ENCODE peak calls at places on chromosomes 11 and 22, in four cellular contexts. D, H, R and W are unnamed samples.

GRCh38 chr11:4448995-4449394 is at the start of gene OR52K2:
- DNase-seq in R (no peak), H (no peak), D (no peak), W (no peak)

GRCh38 chr11:2700415-2701211 is 819 bp upstream of the KCNQ1OT1 start:
- DNase-seq in R (peak), D (peak), H (peak), W (no peak)

GRCh38 chr11:2891291-2891690 is 5.7 kb upstream of the CDKN1C start:
- DNase-seq in H (peak), D (no peak), R (no peak), W (no peak)

GRCh38 chr11:27464155-27464759 is 8.3 kb downstream of the LGR4 start:
- DNase-seq in D (no peak), R (no peak), H (no peak), W (no peak)

GRCh38 chr11:33557201-33557600 is 143.4 kb downstream of the C11orf91 start:
- DNase-seq in H (no peak), D (no peak), R (no peak), W (no peak)

GRCh38 chr11:110818032-110818687 is 105.9 kb upstream of the ARHGAP20 start:
- DNase-seq in D (no peak), R (no peak), H (no peak), W (no peak)

GRCh38 chr22:36659762-36660509 is 43.6 kb downstream of the CACNG2 start:
- DNase-seq in R (no peak), D (no peak), H (peak), W (peak)

GRCh38 chr11:77203901-77204755 is 76.1 kb downstream of the MYO7A start:
- DNase-seq in R (no peak), H (no peak), D (no peak), W (no peak)

GRCh38 chr11:12989428-12990242 is 19.5 kb upstream of the RASSF10 start:
- DNase-seq in H (no peak), D (no peak), R (no peak), W (no peak)

GRCh38 chr11:70124321-70125061 is 46.4 kb downstream of the ANO1 start:
- DNase-seq in R (no peak), H (no peak), D (no peak), W (no peak)

GRCh38 chr11:66600219-66600923 is 7.4 kb downstream of the CCS start:
- DNase-seq in R (no peak), H (no peak), D (no peak), W (no peak)

DNA sequence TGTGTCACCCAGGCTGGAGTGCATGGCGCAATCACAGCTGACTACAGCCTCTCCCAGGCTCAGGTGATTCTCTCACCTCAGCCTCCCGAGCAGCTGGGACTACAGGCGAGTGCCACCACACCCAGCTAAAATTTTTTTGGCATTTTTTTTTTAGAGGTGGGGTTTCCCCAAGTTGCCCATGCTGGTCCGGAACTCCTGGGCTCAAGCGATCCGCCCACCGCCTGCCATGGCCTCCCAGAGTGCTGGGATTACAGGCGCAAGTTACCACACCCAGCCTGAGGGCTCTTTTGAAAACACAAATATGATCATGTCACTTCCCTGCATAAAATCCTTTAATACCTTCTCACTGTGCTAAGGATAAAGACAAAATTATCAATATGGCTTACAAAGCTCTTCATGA is 88.1 kb downstream of the MAML2 start:
- DNase-seq in H (no peak), R (no peak), D (no peak), W (no peak)
- H3K27ac ChIP-seq in H (no peak), R (no peak), D (peak), W (no peak)

DNA sequence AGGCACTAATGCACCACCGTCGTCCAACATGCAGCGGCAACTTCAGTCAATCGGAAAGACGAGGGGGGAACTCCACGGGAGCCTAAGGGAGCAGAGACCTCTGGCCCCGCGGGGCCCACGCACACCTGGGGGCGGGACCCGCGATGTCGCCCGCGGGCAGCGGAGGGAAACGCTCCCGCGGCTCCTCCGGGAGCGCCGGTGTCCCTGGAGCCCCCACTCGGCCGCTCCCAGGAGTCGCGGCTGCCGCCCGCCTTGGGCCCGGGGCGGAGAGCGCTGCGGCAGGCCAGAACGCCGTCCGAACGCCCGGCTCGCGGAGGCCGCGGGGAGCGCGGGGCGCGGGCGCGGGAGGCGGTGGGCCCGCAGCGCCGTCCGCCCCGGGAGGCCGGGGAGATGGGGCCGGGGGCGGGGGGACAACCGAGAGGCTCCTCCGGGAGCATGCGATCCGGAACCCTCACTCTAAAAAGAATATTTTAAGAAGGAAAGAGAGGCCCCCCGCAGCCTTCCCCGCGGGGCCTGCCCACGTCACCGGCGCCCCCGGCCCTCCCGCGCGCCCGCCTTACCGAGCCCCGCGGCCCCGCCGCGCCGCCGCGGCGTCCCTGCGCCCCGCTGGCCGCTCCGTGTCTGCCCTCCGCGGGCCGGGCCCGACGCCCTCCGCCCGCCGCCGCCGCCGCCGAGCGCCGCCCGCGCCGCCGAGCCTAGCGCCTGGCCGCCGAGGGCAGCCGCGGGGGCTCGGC is 86.6 kb upstream of the ARHGAP32 start:
- DNase-seq in H (peak), D (peak), R (peak), W (no peak)
- H3K27ac ChIP-seq in H (peak), D (no peak), R (no peak), W (peak)

DNA sequence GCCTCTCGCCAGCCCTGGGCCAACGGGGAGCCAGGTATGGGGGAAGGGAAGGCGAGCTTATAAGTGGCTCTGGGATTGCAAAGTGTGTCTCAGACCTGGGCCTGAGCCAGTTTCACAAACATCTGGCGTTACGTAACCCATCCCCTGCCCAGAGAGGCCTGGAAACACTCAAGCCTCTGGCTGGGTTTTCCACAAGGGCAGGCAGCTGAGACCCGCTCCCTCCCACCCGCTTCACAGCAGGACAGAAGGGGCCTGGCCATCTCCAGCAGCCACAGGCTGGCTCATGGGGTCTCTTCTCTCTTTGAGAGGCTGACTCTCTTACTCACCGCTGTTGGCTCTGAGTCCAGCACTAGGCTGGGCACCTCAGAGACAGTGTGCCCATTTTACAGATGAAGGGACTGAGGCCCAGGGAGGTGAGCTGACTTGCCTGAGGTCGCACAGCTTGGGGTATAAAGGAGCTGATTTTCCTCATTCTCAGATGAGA is 44.5 kb downstream of the TRIOBP start:
- DNase-seq in H (peak), D (no peak), R (no peak), W (no peak)
- H3K27ac ChIP-seq in H (peak), D (no peak), R (no peak), W (no peak)

DNA sequence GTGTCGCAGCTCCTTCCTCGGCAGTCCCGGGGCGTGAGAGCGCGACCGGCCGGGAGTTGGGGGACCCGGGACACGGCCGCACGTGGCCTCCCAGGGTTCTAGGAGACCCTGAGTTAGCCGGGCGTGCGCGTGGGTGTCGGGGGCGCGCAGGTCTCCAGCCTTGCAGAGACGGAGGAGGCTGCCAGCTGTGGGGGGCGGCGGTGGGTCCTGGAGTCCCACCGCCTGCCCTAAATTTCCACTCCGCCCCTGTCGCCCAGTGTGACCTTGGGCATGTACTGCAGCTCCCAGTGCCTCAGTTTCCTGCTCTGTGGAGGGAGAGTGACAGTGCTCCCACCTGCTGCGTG is 18.8 kb downstream of the RRP7A start:
- DNase-seq in H (no peak), D (no peak), R (no peak), W (no peak)
- H3K27ac ChIP-seq in H (no peak), D (no peak), R (no peak), W (no peak)

GRCh38 chr11:120212926-120213325 is 2.1 kb downstream of the OAF start:
- DNase-seq in H (no peak), R (no peak), D (no peak), W (no peak)
- H3K27ac ChIP-seq in H (no peak), R (no peak), D (no peak), W (peak)

GRCh38 chr11:100847696-100848216 is 160.7 kb downstream of the ARHGAP42 start:
- DNase-seq in D (no peak), R (no peak), H (no peak), W (no peak)

GRCh38 chr11:100849009-100849913 is 162.2 kb downstream of the ARHGAP42 start:
- DNase-seq in D (no peak), H (no peak), R (no peak), W (no peak)

GRCh38 chr11:100849914-100850235 is 162.8 kb downstream of the ARHGAP42 start:
- DNase-seq in D (no peak), R (no peak), H (no peak), W (no peak)

GRCh38 chr11:100851584-100852152 is 164.6 kb downstream of the ARHGAP42 start:
- DNase-seq in D (no peak), H (no peak), R (no peak), W (no peak)

DNA sequence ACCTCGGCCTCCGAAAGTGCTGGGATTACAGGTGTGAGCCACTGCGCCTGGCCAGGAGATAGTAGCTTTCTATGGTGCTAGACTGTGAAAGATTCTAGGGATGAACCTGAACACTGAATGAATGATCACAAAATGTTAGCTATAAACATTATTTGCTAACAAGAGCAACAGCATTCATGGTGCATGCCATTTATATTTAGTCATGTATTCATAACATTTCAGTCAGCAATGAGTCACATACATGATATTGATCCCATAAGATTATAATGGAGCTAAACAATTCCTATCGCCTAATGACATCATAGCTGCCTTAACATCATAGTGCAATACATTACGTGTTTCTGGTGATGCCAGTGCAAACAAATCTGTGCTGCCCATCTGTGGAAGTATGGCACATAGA is 164.0 kb downstream of the ARHGAP42 start:
- DNase-seq in D (no peak), H (no peak), R (no peak), W (no peak)
- H3K27ac ChIP-seq in D (no peak), H (no peak), R (no peak), W (no peak)

GRCh38 chr11:16981651-16982194 is 32.5 kb downstream of the PLEKHA7 start:
- DNase-seq in D (no peak), H (no peak), R (peak), W (peak)

GRCh38 chr11:16984229-16984628 is 30.0 kb downstream of the PLEKHA7 start:
- DNase-seq in D (no peak), H (no peak), R (no peak), W (no peak)

GRCh38 chr11:16979708-16980622 is 34.2 kb downstream of the PLEKHA7 start:
- DNase-seq in R (no peak), H (no peak), D (no peak), W (no peak)

GRCh38 chr11:16982809-16983208 is 31.4 kb downstream of the PLEKHA7 start:
- DNase-seq in R (no peak), H (no peak), D (no peak), W (no peak)

DNA sequence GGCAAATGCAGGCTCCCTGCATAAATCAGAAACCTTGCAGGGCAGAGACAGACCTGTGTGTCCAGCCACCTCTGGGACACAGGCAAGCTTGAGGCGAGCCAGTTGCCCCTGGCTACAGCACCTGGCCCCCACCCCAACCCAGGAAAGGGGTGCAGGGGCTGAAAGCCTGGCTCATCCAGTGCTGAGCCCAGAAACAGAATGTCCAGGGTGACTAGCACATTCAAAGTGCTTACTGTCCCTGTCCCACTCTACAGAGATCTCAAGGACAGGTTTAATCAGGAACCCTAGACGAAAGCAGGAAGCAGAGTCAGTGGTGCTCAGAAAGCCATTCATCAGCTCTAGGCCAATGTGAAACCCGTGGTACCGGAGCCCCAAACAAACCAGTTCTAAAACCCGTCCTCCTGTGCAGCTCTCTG is 31.9 kb downstream of the PLEKHA7 start:
- DNase-seq in R (no peak), H (no peak), D (no peak), W (no peak)
- H3K27ac ChIP-seq in R (peak), H (no peak), D (no peak), W (peak)